ENCODE peak calls at places on chromosomes 6 and 20, in nine cellular contexts. U is small intestine; K is CD8-positive, alpha-beta memory T cell; E is hepatocyte; R is OCI-LY7; L is tibial nerve; V is astrocyte of the cerebellum; I is A549; C is ovary. Z is an unnamed sample.

GRCh38 chr6:9576521-9576920 is 838.4 kb downstream of the TFAP2A start:
- DNase-seq in E (no peak), U (no peak), R (no peak), L (no peak), V (no peak), I (no peak), C (no peak), K (no peak), Z (no peak)

GRCh38 chr6:106572875-106573575 is 56.3 kb downstream of the RTN4IP1 start:
- DNase-seq in K (no peak), U (no peak), C (no peak), I (no peak), V (no peak), L (no peak), R (no peak), E (peak), Z (no peak)

GRCh38 chr6:3001773-3002293 is 2.1 kb downstream of the NQO2 start:
- DNase-seq in E (peak), R (peak), C (no peak), K (no peak), L (peak), U (peak), I (peak), V (no peak), Z (peak)

GRCh38 chr6:151885234-151885633 is 77.8 kb downstream of the ESR1 start:
- DNase-seq in I (no peak), V (no peak), L (no peak), U (no peak), K (no peak), E (no peak), R (no peak), C (no peak), Z (no peak)

GRCh38 chr6:41051873-41052272 is 1.1 kb upstream of the APOBEC2 start:
- DNase-seq in E (no peak), I (no peak), U (no peak), R (peak), C (no peak), K (no peak), L (no peak), V (no peak), Z (peak)

GRCh38 chr20:6884114-6884513 is 116.6 kb downstream of the BMP2 start:
- DNase-seq in I (no peak), K (no peak), U (no peak), C (no peak), R (no peak), V (no peak), E (no peak), L (no peak), Z (no peak)

GRCh38 chr20:48722002-48722731 is 105.6 kb downstream of the PREX1 start:
- DNase-seq in U (no peak), I (no peak), R (no peak), K (no peak), C (no peak), E (no peak), V (peak), L (no peak), Z (no peak)

GRCh38 chr6:160950507-160950906 is 41.1 kb upstream of the MAP3K4 start:
- DNase-seq in E (peak), K (no peak), R (no peak), U (no peak), C (no peak), I (peak), L (no peak), V (no peak), Z (no peak)

GRCh38 chr20:59636791-59637370 is 32.5 kb downstream of the PHACTR3 start:
- DNase-seq in K (no peak), V (no peak), C (no peak), R (no peak), I (no peak), U (peak), L (no peak), E (no peak), Z (no peak)

GRCh38 chr6:122792796-122793195 is 3.7 kb downstream of the SMPDL3A start:
- DNase-seq in L (no peak), U (peak), K (no peak), R (no peak), I (no peak), E (no peak), V (no peak), C (no peak), Z (no peak)

GRCh38 chr6:135094403-135094821 is 39.8 kb upstream of the HBS1L start:
- DNase-seq in E (no peak), K (peak), U (no peak), I (no peak), R (no peak), C (no peak), L (no peak), V (no peak), Z (peak)

GRCh38 chr6:114998492-114998891 is 655.7 kb upstream of the HS3ST5 start:
- DNase-seq in L (no peak), K (no peak), V (no peak), I (no peak), R (no peak), C (no peak), E (no peak), U (no peak), Z (no peak)

GRCh38 chr6:327538-328183 is 35.4 kb downstream of the DUSP22 start:
- DNase-seq in K (no peak), R (no peak), C (no peak), L (no peak), U (no peak), I (no peak), V (peak), E (no peak), Z (no peak)

GRCh38 chr20:41169184-41169690 is 31.9 kb downstream of the PLCG1 start:
- DNase-seq in L (no peak), E (no peak), R (no peak), I (no peak), V (no peak), C (peak), U (no peak), K (no peak), Z (no peak)

GRCh38 chr20:44532981-44533331 is 11.1 kb upstream of the SERINC3 start:
- DNase-seq in R (no peak), C (no peak), V (no peak), U (no peak), I (no peak), K (peak), L (no peak), E (no peak), Z (peak)
- H3K4me3 ChIP-seq in R (no peak), C (peak), V (peak), U (no peak), I (no peak), K (no peak), L (peak), E (no peak), Z (peak)

DNA sequence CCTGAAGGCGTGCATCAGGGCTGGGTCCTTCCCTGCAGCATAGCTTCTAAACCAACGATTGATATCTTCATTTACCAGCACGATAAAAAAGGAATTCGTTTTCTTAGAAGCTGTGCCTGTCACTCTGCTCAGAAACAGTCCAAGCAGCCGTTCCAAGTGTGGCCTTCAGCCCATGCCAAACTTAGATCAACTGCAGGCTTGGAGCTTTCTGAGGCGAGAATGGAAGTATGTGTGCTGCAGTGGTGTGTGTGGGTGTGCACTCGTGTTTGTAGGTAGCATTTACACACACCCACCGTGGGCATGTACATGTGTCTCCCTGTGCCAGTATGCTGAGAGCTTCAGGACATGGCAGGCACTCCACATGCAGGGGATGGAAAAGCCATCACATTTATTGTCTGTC is 83.0 kb upstream of the FOXC1 start:
- DNase-seq in V (no peak), C (no peak), R (no peak), L (no peak), K (no peak), E (no peak), I (no peak), U (no peak), Z (no peak)
- H3K4me3 ChIP-seq in V (no peak), C (no peak), R (no peak), L (no peak), K (no peak), E (no peak), I (no peak), U (no peak), Z (no peak)

DNA sequence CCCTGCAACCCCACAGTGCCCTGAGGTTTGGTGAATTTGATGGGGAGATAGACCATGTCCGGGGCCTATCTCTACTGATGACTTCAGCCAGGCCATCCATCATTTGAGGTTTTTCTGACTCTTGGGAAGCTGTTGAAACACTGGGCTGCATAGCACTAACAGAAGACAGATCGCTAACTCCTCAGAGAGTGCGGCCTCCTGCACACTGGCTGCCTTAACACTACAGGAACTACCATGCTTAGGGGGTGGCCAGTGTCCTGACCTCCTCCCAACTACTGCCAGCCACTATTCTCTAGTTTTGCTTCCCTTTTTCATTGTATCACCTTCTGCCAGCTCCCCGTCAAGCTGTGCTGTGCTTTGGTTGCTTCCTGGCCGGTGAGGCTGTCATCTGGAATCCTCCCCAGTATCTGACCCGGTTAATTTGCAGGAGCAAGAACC is 57.1 kb upstream of the TRAF3IP2 start:
- DNase-seq in U (no peak), K (no peak), V (no peak), E (no peak), R (peak), I (no peak), L (no peak), C (no peak), Z (no peak)
- H3K4me3 ChIP-seq in U (no peak), K (no peak), V (no peak), E (no peak), R (no peak), I (no peak), L (no peak), C (no peak), Z (no peak)

GRCh38 chr20:50690562-50690978 is 772 bp downstream of the RIPOR3 start:
- DNase-seq in I (no peak), R (no peak), C (no peak), L (no peak), E (no peak), K (no peak), U (no peak), V (no peak), Z (no peak)
- H3K4me3 ChIP-seq in I (no peak), R (no peak), C (peak), L (peak), E (peak), K (peak), U (peak), V (peak), Z (no peak)

GRCh38 chr20:462199-462991 is at the start of gene TBC1D20:
- DNase-seq in U (peak), V (peak), L (peak), K (peak), E (peak), C (peak), R (peak), I (peak), Z (peak)

GRCh38 chr20:460707-461106 is 1.6 kb downstream of the TBC1D20 start:
- DNase-seq in I (peak), U (peak), L (peak), R (no peak), C (no peak), V (no peak), K (no peak), E (no peak), Z (no peak)

GRCh38 chr20:458766-459165 is 3.6 kb downstream of the TBC1D20 start:
- DNase-seq in E (no peak), L (no peak), U (no peak), V (no peak), I (no peak), K (no peak), R (no peak), C (no peak), Z (no peak)

GRCh38 chr20:461254-462198 is 807 bp downstream of the TBC1D20 start:
- DNase-seq in L (peak), V (no peak), E (peak), U (peak), R (peak), I (peak), K (peak), C (peak), Z (no peak)

GRCh38 chr20:460180-460579 is 2.2 kb downstream of the TBC1D20 start:
- DNase-seq in U (no peak), C (no peak), K (no peak), L (no peak), R (no peak), I (no peak), E (no peak), V (no peak), Z (no peak)
- H3K4me3 ChIP-seq in U (no peak), C (no peak), K (no peak), L (no peak), R (peak), I (no peak), E (no peak), V (no peak), Z (no peak)

DNA sequence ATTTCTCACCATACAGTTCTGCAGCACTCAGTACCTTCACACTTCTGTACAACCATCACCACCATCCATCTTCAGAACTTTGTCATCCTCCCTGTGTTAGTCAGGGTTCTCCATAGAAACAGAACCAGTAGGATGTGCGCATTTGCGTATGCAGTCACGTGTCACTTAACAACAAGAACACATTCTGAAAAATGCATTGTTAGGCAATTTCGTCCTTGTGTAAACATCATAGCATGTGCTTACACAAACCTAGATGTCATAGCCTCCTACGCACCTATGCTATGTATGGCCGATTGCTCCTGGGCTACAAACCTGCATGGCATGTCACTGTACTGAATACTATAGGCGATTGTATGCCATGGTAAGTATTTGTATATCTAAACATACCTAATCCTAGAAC is 66.2 kb upstream of the PTPRT start:
- DNase-seq in L (no peak), V (no peak), C (no peak), E (no peak), K (no peak), R (no peak), U (no peak), I (no peak), Z (no peak)
- H3K4me3 ChIP-seq in L (no peak), V (no peak), C (no peak), E (no peak), K (no peak), R (no peak), U (no peak), I (no peak), Z (no peak)

DNA sequence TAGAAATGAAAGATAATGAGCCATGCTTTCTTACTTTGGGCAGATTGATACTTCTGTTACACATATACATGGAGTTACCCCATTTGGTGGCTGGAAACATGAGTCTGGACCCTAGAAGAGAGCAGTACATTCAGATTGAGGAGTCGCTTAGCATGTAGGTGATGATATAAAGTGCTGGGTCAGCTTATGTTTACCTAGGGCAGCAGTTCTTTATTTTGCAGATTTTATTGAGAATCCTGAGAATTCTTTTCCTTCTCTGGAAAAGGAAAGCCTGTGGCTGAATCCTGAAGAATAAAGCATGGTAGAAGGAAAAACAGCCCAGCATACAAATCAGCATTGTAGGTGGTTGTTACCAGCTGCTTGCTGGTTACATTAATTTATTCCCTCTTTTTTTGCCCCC is 91.2 kb downstream of the SMAP1 start:
- DNase-seq in L (no peak), V (no peak), C (no peak), U (no peak), I (no peak), E (no peak), K (no peak), R (no peak), Z (no peak)
- H3K4me3 ChIP-seq in L (no peak), V (no peak), C (no peak), U (no peak), I (no peak), E (no peak), K (no peak), R (no peak), Z (no peak)

DNA sequence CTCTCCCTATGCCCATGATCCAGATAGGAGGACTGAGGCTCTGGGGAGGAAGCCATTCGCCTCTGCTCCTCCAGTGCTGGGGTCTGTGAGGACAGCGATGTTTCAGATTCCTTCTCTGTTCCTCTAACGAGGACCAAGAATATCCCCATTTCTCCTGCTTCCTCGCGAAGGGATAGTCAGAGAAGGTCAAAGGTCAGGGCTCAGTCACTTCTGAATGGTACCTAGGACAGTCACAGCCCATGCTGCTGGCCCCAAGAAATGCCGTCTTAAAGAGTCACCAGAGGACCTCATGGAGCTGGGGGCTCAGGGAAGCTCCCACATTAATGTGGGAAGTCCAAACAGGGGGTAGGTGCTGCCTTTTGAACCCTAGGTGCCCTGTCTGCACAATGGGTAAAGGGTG is 2.1 kb downstream of the FOXS1 start:
- DNase-seq in E (no peak), L (no peak), R (no peak), V (no peak), C (no peak), I (no peak), U (no peak), K (no peak), Z (no peak)
- H3K4me3 ChIP-seq in E (no peak), L (no peak), R (no peak), V (no peak), C (no peak), I (no peak), U (no peak), K (no peak), Z (no peak)